ENCODE peak calls at places on chromosomes 4 and X, in five cellular contexts. T is central memory CD4-positive, alpha-beta T cell; W is fibroblast of pulmonary artery; J is left colon; U is astrocyte of the cerebellum. M is an unnamed sample.
A peak's percentile ranks its signal among the peaks of the same experiment; 100 is the strongest.

GRCh38 chr4:17475481-17475880 is 36.4 kb downstream of the QDPR start:
- DNase-seq in U (no peak), T (no peak), W (peak; percentile 64), J (no peak), M (no peak)

GRCh38 chr4:136495076-136495475 is 1037.2 kb downstream of the PCDH18 start:
- DNase-seq in U (no peak), J (no peak), W (no peak), T (no peak), M (no peak)

GRCh38 chrX:23884427-23885024 is 23.2 kb downstream of the APOO start:
- DNase-seq in J (no peak), U (no peak), T (no peak), W (no peak), M (no peak)

GRCh38 chrX:155148724-155149537 is 67.3 kb upstream of the VBP1 start:
- DNase-seq in U (no peak), T (peak; percentile 2), W (peak; percentile 31), J (no peak), M (peak; percentile 28)

GRCh38 chrX:147364896-147365295 is 546.8 kb upstream of the FMR1 start:
- DNase-seq in T (no peak), U (no peak), J (no peak), W (no peak), M (no peak)

GRCh38 chrX:21394792-21395191 is 20.6 kb downstream of the CNKSR2 start:
- DNase-seq in U (no peak), T (no peak), W (no peak), J (no peak), M (no peak)

GRCh38 chrX:40470830-40471429 is 109.8 kb upstream of the ATP6AP2 start:
- DNase-seq in J (no peak), T (no peak), U (no peak), W (no peak), M (peak; percentile 27)

GRCh38 chrX:102808336-102808735 is 87.8 kb downstream of the GPRASP3 start:
- DNase-seq in U (no peak), W (no peak), J (no peak), T (no peak), M (no peak)

GRCh38 chr4:104747635-104748034 is 252.9 kb upstream of the CXXC4 start:
- DNase-seq in J (no peak), U (no peak), W (no peak), T (no peak), M (no peak)

GRCh38 chrX:41333744-41333993 is 293 bp upstream of the DDX3X start:
- DNase-seq in J (no peak), W (peak; percentile 91), U (peak; percentile 85), T (no peak), M (peak; percentile 86)

GRCh38 chr4:109432676-109433075 is 939 bp upstream of the SEC24B start:
- DNase-seq in W (peak; percentile 83), U (peak; percentile 15), T (no peak), J (no peak), M (no peak)

GRCh38 chrX:43728966-43729365 is 72.9 kb downstream of the MAOA start:
- DNase-seq in U (no peak), T (no peak), W (no peak), J (no peak), M (no peak)